ENCODE peak calls at places on chromosomes 6 and 20, in eight cellular contexts. G is astrocyte; T is adipocyte; U is spleen; Y is CD8-positive, alpha-beta T cell; S is lower lobe of right lung; B is right cardiac atrium; K is uterus. Z is an unnamed sample.

GRCh38 chr20:50590348-50590664 is 80.1 kb downstream of the PTPN1 start:
- DNase-seq in G (no peak), T (no peak), U (no peak), Y (no peak), S (peak; percentile 34), B (no peak), K (no peak), Z (no peak)

GRCh38 chr6:112253505-112253841 is 894 bp downstream of the LAMA4 start:
- DNase-seq in G (no peak), T (no peak), U (no peak), Y (no peak), S (no peak), B (no peak), K (no peak), Z (no peak)

GRCh38 chr6:35736293-35736894 is 438 bp upstream of the ARMC12 start:
- DNase-seq in G (no peak), T (peak; percentile 89), U (peak; percentile 94), Y (peak; percentile 69), S (peak; percentile 79), B (peak; percentile 65), K (peak; percentile 82), Z (peak; percentile 71)

GRCh38 chr6:20692023-20692422 is 157.8 kb downstream of the CDKAL1 start:
- DNase-seq in G (no peak), T (peak; percentile 54), U (no peak), Y (no peak), S (no peak), B (no peak), K (no peak), Z (no peak)

GRCh38 chr20:19019734-19020364 is 192.6 kb upstream of the SLC24A3 start:
- DNase-seq in G (no peak), T (no peak), U (no peak), Y (no peak), S (no peak), B (no peak), K (no peak), Z (no peak)

GRCh38 chr6:19180348-19181073 is 656.7 kb upstream of the ID4 start:
- DNase-seq in G (no peak), T (peak; percentile 2), U (no peak), Y (no peak), S (no peak), B (peak; percentile 73), K (peak; percentile 45), Z (peak; percentile 34)

GRCh38 chr20:31861346-31862156 is 8.8 kb downstream of the DUSP15 start:
- DNase-seq in G (no peak), T (peak; percentile 64), U (peak; percentile 91), Y (peak; percentile 47), S (peak; percentile 71), B (peak; percentile 78), K (no peak), Z (peak; percentile 88)

GRCh38 chr6:105844275-105844848 is 241.8 kb upstream of the PRDM1 start:
- DNase-seq in G (no peak), T (no peak), U (no peak), Y (no peak), S (no peak), B (peak; percentile 58), K (peak; percentile 42), Z (no peak)

GRCh38 chr6:41358503-41358902 is 23.1 kb downstream of the NCR2 start:
- DNase-seq in G (no peak), T (no peak), U (no peak), Y (no peak), S (no peak), B (no peak), K (no peak), Z (no peak)

GRCh38 chr6:8268156-8268555 is 165.8 kb upstream of the EEF1E1 start:
- DNase-seq in G (no peak), T (no peak), U (no peak), Y (no peak), S (no peak), B (no peak), K (no peak), Z (no peak)

GRCh38 chr6:88349511-88349910 is 183.4 kb upstream of the CNR1 start:
- DNase-seq in G (peak; percentile 45), T (peak; percentile 14), U (no peak), Y (no peak), S (no peak), B (no peak), K (no peak), Z (no peak)

GRCh38 chr20:46710149-46710913 is 882 bp downstream of the SLC2A10 start:
- DNase-seq in G (no peak), T (no peak), U (no peak), Y (no peak), S (no peak), B (no peak), K (no peak), Z (no peak)

GRCh38 chr6:37691904-37692806 is 5.5 kb downstream of the MDGA1 start:
- DNase-seq in G (peak; percentile 18), T (peak; percentile 83), U (peak; percentile 94), Y (peak; percentile 66), S (peak; percentile 77), B (peak; percentile 63), K (peak; percentile 75), Z (peak; percentile 54)

GRCh38 chr6:4637691-4638433 is 138.3 kb upstream of the CDYL start:
- DNase-seq in G (peak; percentile 79), T (peak; percentile 35), U (no peak), Y (no peak), S (no peak), B (no peak), K (no peak), Z (no peak)

GRCh38 chr20:35292504-35293285 is 470 bp upstream of the FAM83C start:
- DNase-seq in G (no peak), T (no peak), U (no peak), Y (no peak), S (no peak), B (no peak), K (no peak), Z (peak; percentile 71)

GRCh38 chr6:143966291-143966690 is 41.8 kb downstream of the PLAGL1 start:
- DNase-seq in G (no peak), T (no peak), U (no peak), Y (no peak), S (no peak), B (no peak), K (no peak), Z (no peak)

GRCh38 chr6:143962644-143962929 is 45.5 kb downstream of the PLAGL1 start:
- DNase-seq in G (peak; percentile 41), T (peak; percentile 79), U (no peak), Y (no peak), S (no peak), B (no peak), K (peak; percentile 33), Z (no peak)

GRCh38 chr6:143965503-143966171 is 42.4 kb downstream of the PLAGL1 start:
- DNase-seq in G (peak; percentile 81), T (no peak), U (no peak), Y (no peak), S (no peak), B (no peak), K (no peak), Z (no peak)

GRCh38 chr6:143963158-143963919 is 44.7 kb downstream of the PLAGL1 start:
- DNase-seq in G (no peak), T (no peak), U (no peak), Y (no peak), S (no peak), B (no peak), K (no peak), Z (no peak)

GRCh38 chr6:143964667-143965066 is 43.4 kb downstream of the PLAGL1 start:
- DNase-seq in G (no peak), T (no peak), U (no peak), Y (no peak), S (no peak), B (no peak), K (no peak), Z (no peak)
- H3K9me3 ChIP-seq in G (no peaks in the 10 kb centered on the region), T (no peaks in the 10 kb centered on the region), U (no peaks in the 10 kb centered on the region), Y (no peaks in the 10 kb centered on the region), S (no peaks in the 10 kb centered on the region), B (no peaks in the 10 kb centered on the region), K (no peaks in the 10 kb centered on the region), Z (no peaks in the 10 kb centered on the region)

GRCh38 chr6:17565399-17565798 is 34.7 kb upstream of the FAM8A1 start:
- DNase-seq in G (no peak), T (no peak), U (no peak), Y (no peak), S (no peak), B (no peak), K (no peak), Z (no peak)
- H3K9me3 ChIP-seq in G (peaks cover 5% of the 10 kb centered on the region), T (peaks cover 13% of the 10 kb centered on the region), U (peaks cover 56% of the 10 kb centered on the region), Y (no peaks in the 10 kb centered on the region), S (no peaks in the 10 kb centered on the region), B (no peaks in the 10 kb centered on the region), K (no peaks in the 10 kb centered on the region), Z (peaks cover 33% of the 10 kb centered on the region)

GRCh38 chr6:168207421-168208175 is 112.0 kb downstream of the DACT2 start:
- DNase-seq in G (no peak), T (no peak), U (no peak), Y (no peak), S (no peak), B (no peak), K (no peak), Z (peak; percentile 69)

GRCh38 chr6:168209420-168209819 is 110.2 kb downstream of the DACT2 start:
- DNase-seq in G (no peak), T (no peak), U (peak; percentile 66), Y (no peak), S (no peak), B (no peak), K (no peak), Z (peak; percentile 62)

GRCh38 chr6:168210239-168211107 is 109.1 kb downstream of the DACT2 start:
- DNase-seq in G (no peak), T (no peak), U (peak; percentile 69), Y (no peak), S (no peak), B (no peak), K (no peak), Z (peak; percentile 62)

GRCh38 chr6:168208436-168208835 is 111.1 kb downstream of the DACT2 start:
- DNase-seq in G (no peak), T (no peak), U (peak; percentile 13), Y (no peak), S (no peak), B (no peak), K (no peak), Z (no peak)

GRCh38 chr6:168208854-168209253 is 110.7 kb downstream of the DACT2 start:
- DNase-seq in G (no peak), T (no peak), U (no peak), Y (no peak), S (no peak), B (no peak), K (no peak), Z (no peak)
- H3K9me3 ChIP-seq in G (peaks cover 4% of the 10 kb centered on the region), T (no peaks in the 10 kb centered on the region), U (peaks cover 5% of the 10 kb centered on the region), Y (no peaks in the 10 kb centered on the region), S (no peaks in the 10 kb centered on the region), B (no peaks in the 10 kb centered on the region), K (no peaks in the 10 kb centered on the region), Z (no peaks in the 10 kb centered on the region)

DNA sequence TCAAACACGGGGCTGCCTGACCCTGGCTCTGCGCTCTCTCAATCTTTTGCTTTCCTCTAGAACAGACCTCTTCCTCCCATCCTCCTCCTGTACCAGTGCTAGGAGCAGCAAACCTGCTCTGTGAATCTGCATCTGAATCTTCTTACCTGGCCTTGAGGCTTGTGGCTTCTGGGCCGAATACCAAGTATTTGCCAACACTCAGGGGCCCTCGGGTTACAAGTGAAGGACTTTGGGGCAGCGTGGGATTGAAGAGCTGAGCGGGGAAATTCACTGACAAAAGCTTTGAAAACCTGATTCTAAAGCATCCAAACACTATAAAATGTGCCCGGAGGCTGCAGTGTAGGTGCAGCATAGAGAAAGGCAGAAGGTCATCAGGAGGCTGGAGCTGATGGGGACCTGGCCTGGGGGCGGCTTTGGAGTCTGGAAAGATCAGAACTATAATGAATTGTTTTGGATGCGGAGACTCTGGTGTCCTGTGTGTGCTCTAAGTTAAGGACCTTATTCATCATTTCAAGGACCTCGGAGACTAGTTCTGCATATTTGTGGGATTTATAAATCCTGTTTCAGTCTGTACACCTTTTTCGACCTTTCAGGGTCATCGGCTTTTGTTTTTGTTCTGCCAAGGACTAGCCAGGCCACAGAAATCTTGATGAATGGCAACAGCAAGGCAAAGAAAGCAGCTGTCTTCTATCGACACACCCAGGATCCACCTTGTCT is 16.4 kb upstream of the IGF2R start:
- DNase-seq in G (no peak), T (no peak), U (no peak), Y (no peak), S (no peak), B (no peak), K (no peak), Z (no peak)
- H3K9me3 ChIP-seq in G (no peaks in the 10 kb centered on the region), T (no peaks in the 10 kb centered on the region), U (no peaks in the 10 kb centered on the region), Y (no peaks in the 10 kb centered on the region), S (no peaks in the 10 kb centered on the region), B (no peaks in the 10 kb centered on the region), K (no peaks in the 10 kb centered on the region), Z (no peaks in the 10 kb centered on the region)

Z was measured in left lung.